ENCODE peak calls at places on chromosomes 7 and 10, in four cellular contexts. P, U, N and J are unnamed samples.

GRCh38 chr10:20993387-20994170 is 96.5 kb upstream of the NEBL start:
- DNase-seq in U (no peak), P (no peak), N (no peak), J (no peak)

GRCh38 chr7:100561491-100562194 is 12.1 kb downstream of the SAP25 start:
- DNase-seq in U (no peak), P (no peak), N (no peak), J (no peak)

GRCh38 chr10:85222300-85222699 is 893.9 kb downstream of the CCSER2 start:
- DNase-seq in P (no peak), U (no peak), N (no peak), J (no peak)

GRCh38 chr7:137633133-137633532 is 213.6 kb downstream of the DGKI start:
- DNase-seq in P (no peak), U (no peak), N (no peak), J (no peak)

GRCh38 chr10:125628251-125629049 is 54.5 kb downstream of the TEX36 start:
- DNase-seq in N (no peak), U (no peak), P (no peak), J (no peak)

GRCh38 chr7:80722596-80723141 is 84.2 kb downstream of the CD36 start:
- DNase-seq in N (no peak), U (no peak), P (peak), J (peak)

GRCh38 chr7:134712196-134712595 is 65.5 kb downstream of the BPGM start:
- DNase-seq in N (no peak), U (no peak), P (no peak), J (no peak)

GRCh38 chr10:36624551-36625100 is 500.8 kb upstream of the ANKRD30A start:
- DNase-seq in N (no peak), U (no peak), P (no peak), J (no peak)

GRCh38 chr10:21975378-21975990 is 28.0 kb downstream of the DNAJC1 start:
- DNase-seq in P (no peak), U (no peak), N (no peak), J (no peak)

GRCh38 chr10:96573036-96573435 is 13.8 kb downstream of the TM9SF3 start:
- DNase-seq in U (no peak), P (no peak), N (no peak), J (no peak)

GRCh38 chr10:130751851-130752250 is 559.7 kb downstream of the TCERG1L start:
- DNase-seq in P (no peak), N (no peak), U (no peak), J (no peak)

GRCh38 chr7:464177-464711 is 55.4 kb downstream of the PDGFA start:
- DNase-seq in N (no peak), U (no peak), P (no peak), J (no peak)

GRCh38 chr10:22712959-22713852 is 1.2 kb downstream of the PIP4K2A start:
- DNase-seq in P (peak), N (no peak), U (peak), J (peak)

GRCh38 chr7:585229-585711 is 65.6 kb upstream of the PDGFA start:
- DNase-seq in N (peak), U (peak), P (no peak), J (no peak)

GRCh38 chr10:103445366-103445765 is 6.8 kb downstream of the CALHM2 start:
- DNase-seq in N (no peak), P (no peak), U (no peak), J (no peak)

GRCh38 chr7:14931511-14932215 is 29.1 kb upstream of the DGKB start:
- DNase-seq in N (no peak), P (no peak), U (no peak), J (no peak)

GRCh38 chr7:91491868-91492267 is 227.6 kb downstream of the FZD1 start:
- DNase-seq in U (no peak), P (no peak), N (no peak), J (no peak)

GRCh38 chr7:75945297-75946168 is 30.6 kb downstream of the POR start:
- DNase-seq in P (peak), N (no peak), U (peak), J (no peak)

GRCh38 chr7:910441-910861 is 34.1 kb downstream of the GET4 start:
- DNase-seq in U (no peak), P (no peak), N (no peak), J (no peak)

GRCh38 chr7:107387077-107387476 is 82.8 kb upstream of the GPR22 start:
- DNase-seq in N (no peak), P (peak), U (peak), J (peak)

GRCh38 chr7:23333671-23334246 is 34.6 kb downstream of the MALSU1 start:
- DNase-seq in N (no peak), U (no peak), P (peak), J (peak)

GRCh38 chr10:104333037-104333727 is 5.1 kb downstream of the ITPRIP start:
- DNase-seq in P (no peak), N (no peak), U (peak), J (no peak)

GRCh38 chr7:30180718-30181117 is 45.9 kb downstream of the MTURN start:
- DNase-seq in N (no peak), P (no peak), U (no peak), J (no peak)

GRCh38 chr7:972670-973309 is 2.6 kb downstream of the COX19 start:
- DNase-seq in P (no peak), U (no peak), N (no peak), J (no peak)

GRCh38 chr7:102255501-102255900 is 31.2 kb upstream of the SH2B2 start:
- DNase-seq in N (no peak), U (no peak), P (no peak), J (no peak)

GRCh38 chr10:133257489-133258065 is 19.1 kb downstream of the ADAM8 start:
- DNase-seq in N (no peak), U (peak), P (no peak), J (peak)

GRCh38 chr7:105689093-105689819 is 108.0 kb upstream of the EFCAB10 start:
- DNase-seq in P (no peak), N (no peak), U (no peak), J (no peak)

GRCh38 chr7:155168607-155169006 is 98.5 kb downstream of the HTR5A start:
- DNase-seq in P (no peak), N (no peak), U (no peak), J (no peak)

GRCh38 chr10:117429644-117430043 is 54.4 kb upstream of the PDZD8 start:
- DNase-seq in N (no peak), U (no peak), P (no peak), J (no peak)

GRCh38 chr10:24358022-24358421 is 149.1 kb downstream of the KIAA1217 start:
- DNase-seq in N (no peak), P (no peak), U (no peak), J (no peak)

GRCh38 chr7:148884299-148885022 is 370 bp upstream of the EZH2 start:
- DNase-seq in N (peak), P (peak), U (peak), J (peak)
- TF ChIP-seq POLR2A in N (peak), P (peak), U (peak), J (peak)

DNA sequence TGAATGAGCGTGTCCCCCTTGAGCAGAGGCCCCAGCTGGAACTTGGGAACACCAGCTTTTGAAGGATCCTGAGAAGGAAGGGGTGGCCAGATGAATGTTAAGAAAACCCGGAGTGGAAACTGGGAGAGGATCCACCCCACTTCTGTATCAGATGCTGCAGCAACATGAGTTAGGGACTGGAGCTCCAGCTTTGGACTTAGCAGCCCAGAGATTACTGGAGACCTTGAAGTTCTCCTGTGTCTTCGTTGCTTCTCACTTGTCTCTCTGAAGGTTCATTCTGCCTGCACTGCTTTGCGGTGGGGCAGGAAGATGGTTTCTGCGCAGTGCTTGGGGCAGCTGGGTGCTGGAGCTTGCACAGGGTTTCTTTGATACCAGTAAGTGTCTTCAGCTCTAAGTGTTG is 9.3 kb downstream of the TMEM248 start:
- DNase-seq in U (peak), P (peak), N (no peak), J (no peak)
- TF ChIP-seq FOS in U (no peak), P (no peak), N (no peak), J (no peak)

GRCh38 chr7:128793184-128793552 is 1.4 kb downstream of the CCDC136 start:
- DNase-seq in U (peak), N (no peak), P (no peak), J (no peak)

GRCh38 chr7:128791968-128792319 is at the start of gene CCDC136:
- DNase-seq in U (no peak), P (peak), N (no peak), J (no peak)

GRCh38 chr7:128790297-128791037 is 1.3 kb upstream of the CCDC136 start:
- DNase-seq in P (no peak), U (no peak), N (no peak), J (no peak)

GRCh38 chr7:128792471-128793183 is 859 bp downstream of the CCDC136 start:
- DNase-seq in P (no peak), N (no peak), U (peak), J (no peak)

GRCh38 chr7:128791121-128791967 is 424 bp upstream of the CCDC136 start:
- DNase-seq in U (peak), N (no peak), P (peak), J (peak)
- TF ChIP-seq POLR2A in U (peak), N (peak), P (no peak), J (no peak)

DNA sequence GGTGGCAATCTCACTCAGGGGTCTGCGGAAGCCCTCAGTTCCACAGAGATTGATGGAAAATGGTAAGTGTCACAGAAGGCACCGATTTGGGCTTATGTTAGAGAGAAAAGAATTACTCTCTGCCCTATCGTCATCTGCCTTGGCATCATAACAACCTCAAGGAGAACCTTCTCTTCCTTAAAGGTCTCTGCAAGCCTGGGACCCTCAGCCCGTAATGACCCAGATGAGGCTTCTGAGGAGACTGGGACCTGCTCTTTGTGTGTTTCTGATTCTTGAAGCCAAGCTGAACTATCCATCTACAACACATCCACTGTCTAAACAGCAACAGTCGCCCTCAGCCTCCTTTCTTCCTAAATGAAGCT is 263.1 kb upstream of the AOAH start:
- DNase-seq in P (no peak), N (no peak), U (no peak), J (no peak)
- TF ChIP-seq FOS in P (no peak), N (no peak), U (no peak), J (no peak)

DNA sequence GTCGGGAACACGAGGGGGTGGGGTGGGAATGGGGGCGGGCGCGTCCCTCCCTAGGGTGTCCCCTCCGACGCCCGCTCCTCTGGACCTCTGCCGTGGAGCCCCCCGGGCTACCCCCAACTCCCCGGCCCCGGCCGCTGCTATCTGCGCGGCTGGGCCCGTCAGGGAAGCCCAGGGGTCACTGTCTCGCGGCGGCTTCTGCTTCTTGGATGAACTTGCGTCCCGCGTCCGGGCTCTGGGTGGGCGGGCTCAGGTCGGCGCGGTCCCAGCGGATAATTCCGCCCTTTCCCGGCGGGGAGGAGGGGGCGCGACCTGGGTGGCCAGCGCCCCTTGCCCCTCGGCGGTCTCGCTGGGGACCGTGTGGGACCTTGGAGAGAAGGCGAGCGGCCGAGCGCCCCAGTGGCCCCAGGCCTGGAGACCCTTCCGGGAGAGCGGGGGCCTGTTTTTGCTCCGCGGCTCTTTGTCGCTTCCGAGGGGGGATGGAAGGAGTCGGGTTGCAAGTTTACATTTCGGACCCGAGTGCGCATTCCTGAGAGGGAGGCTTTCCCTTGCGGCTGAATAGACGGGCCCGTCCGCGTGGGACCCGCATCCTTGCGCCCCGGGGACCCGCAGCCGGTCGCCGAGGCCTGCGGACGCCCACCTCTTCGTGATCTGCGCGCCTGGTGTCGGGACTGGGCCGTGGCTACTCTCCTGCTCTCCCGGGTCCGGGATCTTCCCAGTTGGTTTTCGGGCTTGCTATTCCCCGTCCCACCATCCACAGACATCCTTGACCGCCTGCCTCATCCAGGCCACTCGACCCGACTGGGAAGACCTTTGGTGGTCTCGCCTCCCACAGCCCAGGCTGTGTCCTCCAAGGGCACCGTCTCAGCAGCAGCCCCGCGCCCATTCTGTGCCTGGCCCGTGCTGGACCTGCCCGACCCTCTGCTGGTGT is 812 bp downstream of the DOCK1 start:
- DNase-seq in U (no peak), N (no peak), P (peak), J (peak)
- TF ChIP-seq POLR2A in U (no peak), N (no peak), P (peak), J (no peak)

DNA sequence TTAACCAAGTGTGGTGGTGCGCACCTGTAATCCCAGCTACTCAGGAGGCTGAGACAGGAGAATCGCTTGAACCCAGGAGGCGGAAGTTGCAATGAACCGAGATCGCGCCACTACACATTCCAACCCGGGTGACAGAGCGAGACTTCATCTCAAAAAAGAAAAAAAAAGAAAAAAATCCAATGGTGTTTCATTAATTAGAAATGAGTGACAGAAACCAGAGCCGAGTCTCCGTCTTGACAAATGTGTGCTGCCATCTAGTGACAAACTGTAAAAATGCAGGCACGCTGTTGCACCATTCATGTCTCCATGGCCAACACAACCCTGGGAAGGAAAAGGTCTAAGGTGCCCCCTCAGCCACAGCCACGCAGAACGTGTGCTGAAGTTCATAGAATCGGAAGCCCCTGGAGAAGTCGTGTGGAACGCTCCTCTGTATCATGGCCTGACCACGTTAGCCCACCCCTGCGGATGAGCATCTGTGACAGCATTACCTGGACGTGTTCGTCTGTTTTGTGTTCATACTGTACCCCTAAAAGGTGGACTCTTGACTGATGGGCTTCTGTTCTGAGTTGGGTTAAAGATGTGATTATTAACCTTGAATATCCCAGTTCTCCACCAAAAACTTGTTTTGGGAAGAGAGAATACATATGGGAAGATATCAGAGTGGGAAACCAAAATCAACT is 94.9 kb downstream of the LYZL2 start:
- DNase-seq in P (peak), N (no peak), U (peak), J (peak)
- TF ChIP-seq FOS in P (no peak), N (no peak), U (no peak), J (no peak)

GRCh38 chr7:2243483-2243840 is 1.4 kb downstream of the NUDT1 start:
- DNase-seq in P (no peak), U (no peak), N (no peak), J (no peak)

GRCh38 chr7:2241580-2242540 is at the start of the genes MRM2 and NUDT1:
- DNase-seq in U (peak), N (no peak), P (peak), J (peak)

GRCh38 chr7:2245883-2246679 is 4.1 kb downstream of the NUDT1 start:
- DNase-seq in P (no peak), U (no peak), N (no peak), J (no peak)

GRCh38 chr7:2242541-2243482 is 786 bp downstream of the NUDT1 start:
- DNase-seq in N (no peak), P (peak), U (peak), J (peak)

GRCh38 chr7:2244404-2244803 is 2.4 kb downstream of the NUDT1 start:
- DNase-seq in N (no peak), P (no peak), U (no peak), J (no peak)
- TF ChIP-seq POLR2A in N (no peak), P (no peak), U (no peak), J (no peak)

GRCh38 chr10:119367841-119368549 is 160.6 kb downstream of the GRK5 start:
- DNase-seq in P (no peak), U (no peak), N (no peak), J (peak)

GRCh38 chr10:119364941-119365340 is 157.6 kb downstream of the GRK5 start:
- DNase-seq in P (peak), N (no peak), U (no peak), J (no peak)

GRCh38 chr10:119368991-119369869 is 161.9 kb downstream of the GRK5 start:
- DNase-seq in N (no peak), U (no peak), P (no peak), J (peak)

GRCh38 chr10:119368581-119368980 is 161.2 kb downstream of the GRK5 start:
- DNase-seq in N (no peak), P (no peak), U (no peak), J (no peak)

DNA sequence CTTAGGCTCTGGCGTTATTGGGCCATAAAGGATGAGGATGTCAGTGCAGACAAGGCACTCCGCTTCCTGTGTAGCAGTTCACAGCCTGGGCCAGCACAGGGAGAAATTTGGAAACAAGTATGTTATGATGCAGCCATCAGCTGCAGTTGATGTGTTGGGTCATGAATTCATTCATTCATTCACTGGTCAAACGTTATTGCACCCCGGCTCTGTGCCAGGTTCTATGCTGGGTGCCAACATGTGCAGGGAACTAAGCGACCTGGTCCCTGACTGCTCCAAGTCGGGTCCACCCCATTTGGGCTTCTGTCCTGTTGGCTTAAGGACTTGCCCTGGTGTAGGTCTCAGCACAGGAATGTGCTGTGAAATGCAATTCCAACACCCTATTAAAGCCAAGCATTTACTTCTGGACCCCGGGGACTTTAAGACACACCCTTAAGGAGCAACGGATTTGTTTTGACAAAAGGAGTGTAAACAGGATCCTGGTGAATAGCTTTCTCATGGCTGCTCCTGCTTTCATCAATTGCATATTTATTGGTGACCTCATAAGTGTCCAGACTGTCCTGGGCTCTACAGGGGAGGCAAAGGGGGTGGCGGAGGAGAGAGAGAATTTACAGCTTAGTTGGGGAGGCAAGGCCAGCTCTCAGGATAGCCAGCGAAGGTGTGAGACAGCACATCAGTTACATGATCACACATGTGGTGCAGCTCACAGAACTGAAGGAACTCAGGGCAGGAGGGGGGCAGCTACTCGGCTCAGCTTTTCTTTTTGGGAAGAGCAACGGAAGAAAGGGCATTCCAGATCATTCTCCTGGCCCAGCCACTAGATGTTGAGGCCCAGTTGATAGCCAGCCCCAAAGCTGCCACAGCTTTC is 158.6 kb downstream of the GRK5 start:
- DNase-seq in U (no peak), P (peak), N (no peak), J (no peak)
- TF ChIP-seq FOS in U (no peak), P (no peak), N (no peak), J (no peak)

DNA sequence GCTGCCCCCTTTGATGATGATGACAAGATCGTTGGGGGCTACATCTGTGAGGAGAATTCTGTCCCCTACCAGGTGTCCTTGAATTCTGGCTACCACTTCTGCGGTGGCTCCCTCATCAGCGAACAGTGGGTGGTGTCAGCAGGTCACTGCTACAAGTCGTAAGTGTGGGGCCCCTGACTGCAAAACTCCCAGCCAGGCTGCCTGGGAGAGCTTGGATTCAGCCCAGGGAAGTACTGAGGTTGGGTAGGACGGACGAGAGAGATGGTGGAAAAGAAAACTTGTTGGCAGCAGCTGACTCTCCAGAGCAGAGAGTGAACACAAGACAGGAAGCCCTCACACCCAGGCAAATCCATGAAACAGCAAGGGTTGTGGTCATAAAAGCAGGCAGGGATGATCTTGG is 1.3 kb downstream of the PRSS2 start:
- DNase-seq in P (no peak), N (no peak), U (no peak), J (no peak)
- TF ChIP-seq POLR2A in P (no peak), N (no peak), U (no peak), J (no peak)